ENCODE peak calls at places on chromosome 10, in seven cellular contexts. Y is C1 segment of cervical spinal cord; Q is stimulated activated CD8-positive, alpha-beta memory T cell treated with anti-CD3 and anti-CD28 coated beads, Interleukin-4, amount 100 ng/mL, for 24 hours; B is posterior vena cava; A is EL; M is activated CD4-positive, alpha-beta T cell treated with anti-CD3 and anti-CD28 coated beads, Interleukin-2, amount 50 U/mL, for 1 hour; C is left ventricle myocardium inferior. H is an unnamed sample.

GRCh38 chr10:116849271-116850057 is at the start of gene ENO4:
- DNase-seq in Y (peak), Q (no peak), B (peak), A (peak), M (peak), C (peak), H (peak)

GRCh38 chr10:14758994-14759664 is 15.6 kb downstream of the FAM107B start:
- DNase-seq in Y (no peak), Q (no peak), B (no peak), A (no peak), M (peak), C (no peak), H (no peak)

GRCh38 chr10:75450062-75450429 is 18.6 kb downstream of the LRMDA start:
- DNase-seq in Y (no peak), Q (no peak), B (no peak), A (no peak), M (no peak), C (no peak), H (no peak)

GRCh38 chr10:90167174-90168064 is 466.0 kb downstream of the KIF20B start:
- DNase-seq in Y (no peak), Q (no peak), B (no peak), A (peak), M (no peak), C (no peak), H (no peak)

GRCh38 chr10:117346574-117346973 is 28.7 kb downstream of the PDZD8 start:
- DNase-seq in Y (no peak), Q (no peak), B (no peak), A (no peak), M (no peak), C (no peak), H (no peak)

GRCh38 chr10:116615199-116615776 is 5.5 kb upstream of the PNLIPRP2 start:
- DNase-seq in Y (no peak), Q (no peak), B (no peak), A (no peak), M (no peak), C (no peak), H (no peak)

GRCh38 chr10:100683545-100684127 is 61.7 kb upstream of the PAX2 start:
- DNase-seq in Y (no peak), Q (no peak), B (peak), A (no peak), M (no peak), C (no peak), H (no peak)

GRCh38 chr10:73655257-73655989 is 406 bp downstream of the SYNPO2L start:
- DNase-seq in Y (no peak), Q (no peak), B (no peak), A (no peak), M (no peak), C (no peak), H (no peak)

GRCh38 chr10:992523-993340 is 4.5 kb downstream of the GTPBP4 start:
- DNase-seq in Y (no peak), Q (no peak), B (no peak), A (no peak), M (no peak), C (no peak), H (no peak)

GRCh38 chr10:44379907-44380306 is 5.0 kb downstream of the CXCL12 start:
- DNase-seq in Y (no peak), Q (no peak), B (peak), A (no peak), M (no peak), C (no peak), H (no peak)

GRCh38 chr10:129328531-129328930 is 138.5 kb upstream of the MGMT start:
- DNase-seq in Y (no peak), Q (no peak), B (no peak), A (no peak), M (no peak), C (no peak), H (no peak)

GRCh38 chr10:122435212-122435827 is 19.1 kb upstream of the ARMS2 start:
- DNase-seq in Y (no peak), Q (no peak), B (no peak), A (peak), M (no peak), C (no peak), H (no peak)

GRCh38 chr10:12638103-12638502 is 288.8 kb downstream of the CAMK1D start:
- DNase-seq in Y (no peak), Q (no peak), B (no peak), A (peak), M (no peak), C (no peak), H (no peak)

GRCh38 chr10:69861251-69862240 is 59.8 kb downstream of the COL13A1 start:
- DNase-seq in Y (no peak), Q (no peak), B (no peak), A (peak), M (no peak), C (no peak), H (no peak)

GRCh38 chr10:35375091-35375765 is 38.9 kb downstream of the CCNY start:
- DNase-seq in Y (no peak), Q (no peak), B (no peak), A (peak), M (no peak), C (no peak), H (no peak)

GRCh38 chr10:69769395-69769989 is 32.2 kb upstream of the COL13A1 start:
- DNase-seq in Y (peak), Q (no peak), B (peak), A (peak), M (no peak), C (no peak), H (no peak)

GRCh38 chr10:106387063-106387462 is 777.4 kb downstream of the SORCS1 start:
- DNase-seq in Y (no peak), Q (no peak), B (no peak), A (peak), M (no peak), C (no peak), H (no peak)

GRCh38 chr10:127310932-127311331 is 114.5 kb upstream of the INSYN2A start:
- DNase-seq in Y (no peak), Q (no peak), B (no peak), A (no peak), M (no peak), C (no peak), H (no peak)

GRCh38 chr10:124032982-124033886 is 60.2 kb downstream of the CHST15 start:
- DNase-seq in Y (no peak), Q (no peak), B (no peak), A (peak), M (no peak), C (no peak), H (no peak)